ENCODE peak calls at places on chromosome 19, in six cellular contexts. One of them, this sample, is unnamed.

GRCh38 chr19:54248016-54248601 is 5.5 kb upstream of the LILRA6 start:
- DNase-seq in endodermal cell: peak; percentile 7
- DNase-seq in cardiac fibroblast: peak; percentile 22
- DNase-seq in astrocyte of the cerebellum: no peak
- DNase-seq in thoracic aorta: no peak
- DNase-seq in fibroblast of villous mesenchyme: no peak
- DNase-seq in this sample: no peak

GRCh38 chr19:38093154-38093553 is 130.9 kb downstream of the DPF1 start:
- DNase-seq in cardiac fibroblast: no peak
- DNase-seq in fibroblast of villous mesenchyme: no peak
- DNase-seq in thoracic aorta: no peak
- DNase-seq in astrocyte of the cerebellum: no peak
- DNase-seq in endodermal cell: no peak
- DNase-seq in this sample: no peak

GRCh38 chr19:58554494-58555368 is at the start of gene CHMP2A:
- DNase-seq in endodermal cell: peak; percentile 99
- DNase-seq in astrocyte of the cerebellum: peak; percentile 86
- DNase-seq in cardiac fibroblast: peak; percentile 98
- DNase-seq in thoracic aorta: peak; percentile 93
- DNase-seq in fibroblast of villous mesenchyme: peak; percentile 98
- DNase-seq in this sample: peak; percentile 98

GRCh38 chr19:2035590-2035991 is 15.5 kb downstream of the MKNK2 start:
- DNase-seq in endodermal cell: peak; percentile 81
- DNase-seq in astrocyte of the cerebellum: no peak
- DNase-seq in thoracic aorta: no peak
- DNase-seq in fibroblast of villous mesenchyme: no peak
- DNase-seq in cardiac fibroblast: no peak
- DNase-seq in this sample: no peak

GRCh38 chr19:1911995-1912394 is 6.8 kb downstream of the ADAT3 start:
- DNase-seq in cardiac fibroblast: no peak
- DNase-seq in thoracic aorta: no peak
- DNase-seq in fibroblast of villous mesenchyme: no peak
- DNase-seq in endodermal cell: no peak
- DNase-seq in astrocyte of the cerebellum: no peak
- DNase-seq in this sample: no peak

GRCh38 chr19:18895038-18895827 is 725 bp downstream of the CERS1 start:
- DNase-seq in cardiac fibroblast: peak; percentile 33
- DNase-seq in astrocyte of the cerebellum: no peak
- DNase-seq in thoracic aorta: no peak
- DNase-seq in fibroblast of villous mesenchyme: peak; percentile 39
- DNase-seq in endodermal cell: peak; percentile 93
- DNase-seq in this sample: peak; percentile 91

GRCh38 chr19:28984315-28984714 is 228.6 kb downstream of the UQCRFS1 start:
- DNase-seq in astrocyte of the cerebellum: no peak
- DNase-seq in cardiac fibroblast: no peak
- DNase-seq in fibroblast of villous mesenchyme: no peak
- DNase-seq in endodermal cell: peak; percentile 1
- DNase-seq in thoracic aorta: no peak
- DNase-seq in this sample: no peak

GRCh38 chr19:38039966-38040365 is 133.0 kb downstream of the SIPA1L3 start:
- DNase-seq in cardiac fibroblast: peak; percentile 50
- DNase-seq in endodermal cell: no peak
- DNase-seq in astrocyte of the cerebellum: no peak
- DNase-seq in fibroblast of villous mesenchyme: peak; percentile 70
- DNase-seq in thoracic aorta: no peak
- DNase-seq in this sample: no peak

GRCh38 chr19:34363094-34363493 is 1.9 kb upstream of the GPI start:
- DNase-seq in thoracic aorta: no peak
- DNase-seq in endodermal cell: peak; percentile 68
- DNase-seq in cardiac fibroblast: no peak
- DNase-seq in astrocyte of the cerebellum: no peak
- DNase-seq in fibroblast of villous mesenchyme: no peak
- DNase-seq in this sample: no peak

GRCh38 chr19:12880551-12881171 is 588 bp downstream of the DNASE2 start:
- DNase-seq in thoracic aorta: no peak
- DNase-seq in endodermal cell: no peak
- DNase-seq in fibroblast of villous mesenchyme: peak; percentile 28
- DNase-seq in astrocyte of the cerebellum: no peak
- DNase-seq in cardiac fibroblast: peak; percentile 38
- DNase-seq in this sample: no peak

GRCh38 chr19:34838753-34839431 is 65.9 kb upstream of the ZNF599 start:
- DNase-seq in endodermal cell: peak; percentile 92
- DNase-seq in thoracic aorta: no peak
- DNase-seq in fibroblast of villous mesenchyme: no peak
- DNase-seq in astrocyte of the cerebellum: no peak
- DNase-seq in cardiac fibroblast: peak; percentile 17
- DNase-seq in this sample: peak; percentile 19

GRCh38 chr19:53875602-53876340 is 6.2 kb upstream of the PRKCG start:
- DNase-seq in astrocyte of the cerebellum: no peak
- DNase-seq in cardiac fibroblast: no peak
- DNase-seq in endodermal cell: no peak
- DNase-seq in fibroblast of villous mesenchyme: no peak
- DNase-seq in thoracic aorta: no peak
- DNase-seq in this sample: no peak

GRCh38 chr19:8575467-8575997 is 1.7 kb downstream of the MYO1F start:
- DNase-seq in astrocyte of the cerebellum: no peak
- DNase-seq in fibroblast of villous mesenchyme: peak; percentile 45
- DNase-seq in thoracic aorta: no peak
- DNase-seq in endodermal cell: peak; percentile 65
- DNase-seq in cardiac fibroblast: peak; percentile 50
- DNase-seq in this sample: no peak

GRCh38 chr19:53903055-53903680 is 5.9 kb upstream of the CACNG7 start:
- DNase-seq in thoracic aorta: no peak
- DNase-seq in endodermal cell: peak; percentile 90
- DNase-seq in cardiac fibroblast: peak; percentile 48
- DNase-seq in astrocyte of the cerebellum: peak; percentile 19
- DNase-seq in fibroblast of villous mesenchyme: peak; percentile 61
- DNase-seq in this sample: no peak

GRCh38 chr19:28208745-28209144 is 1004.2 kb downstream of the UQCRFS1 start:
- DNase-seq in fibroblast of villous mesenchyme: no peak
- DNase-seq in thoracic aorta: no peak
- DNase-seq in endodermal cell: peak; percentile 33
- DNase-seq in cardiac fibroblast: no peak
- DNase-seq in astrocyte of the cerebellum: no peak
- DNase-seq in this sample: no peak

GRCh38 chr19:46147791-46148288 is at the start of gene IGFL2:
- DNase-seq in thoracic aorta: no peak
- DNase-seq in cardiac fibroblast: peak; percentile 7
- DNase-seq in endodermal cell: no peak
- DNase-seq in fibroblast of villous mesenchyme: no peak
- DNase-seq in astrocyte of the cerebellum: no peak
- DNase-seq in this sample: no peak

GRCh38 chr19:3494051-3494450 is 6.4 kb downstream of the DOHH start:
- DNase-seq in fibroblast of villous mesenchyme: no peak
- DNase-seq in endodermal cell: peak; percentile 94
- DNase-seq in cardiac fibroblast: no peak
- DNase-seq in thoracic aorta: no peak
- DNase-seq in astrocyte of the cerebellum: no peak
- DNase-seq in this sample: peak; percentile 61

GRCh38 chr19:17530586-17530985 is 19.1 kb downstream of the PGLS start:
- DNase-seq in fibroblast of villous mesenchyme: no peak
- DNase-seq in thoracic aorta: no peak
- DNase-seq in astrocyte of the cerebellum: no peak
- DNase-seq in endodermal cell: peak; percentile 86
- DNase-seq in cardiac fibroblast: no peak
- DNase-seq in this sample: peak; percentile 53

GRCh38 chr19:47157455-47158321 is 27.1 kb downstream of the SAE1 start:
- DNase-seq in endodermal cell: peak; percentile 91
- DNase-seq in astrocyte of the cerebellum: peak; percentile 75
- DNase-seq in thoracic aorta: peak; percentile 2
- DNase-seq in cardiac fibroblast: peak; percentile 86
- DNase-seq in fibroblast of villous mesenchyme: peak; percentile 27
- DNase-seq in this sample: no peak

GRCh38 chr19:43633520-43633919 is 6.1 kb downstream of the CADM4 start:
- DNase-seq in thoracic aorta: no peak
- DNase-seq in fibroblast of villous mesenchyme: no peak
- DNase-seq in cardiac fibroblast: no peak
- DNase-seq in astrocyte of the cerebellum: no peak
- DNase-seq in endodermal cell: no peak
- DNase-seq in this sample: no peak

GRCh38 chr19:37304190-37304883 is 66.6 kb upstream of the ZNF527 start:
- DNase-seq in endodermal cell: peak; percentile 87
- DNase-seq in cardiac fibroblast: no peak
- DNase-seq in thoracic aorta: no peak
- DNase-seq in fibroblast of villous mesenchyme: no peak
- DNase-seq in astrocyte of the cerebellum: no peak
- DNase-seq in this sample: peak; percentile 77

GRCh38 chr19:9848060-9848459 is 12.9 kb downstream of the PIN1 start:
- DNase-seq in astrocyte of the cerebellum: no peak
- DNase-seq in endodermal cell: peak; percentile 86
- DNase-seq in fibroblast of villous mesenchyme: no peak
- DNase-seq in thoracic aorta: no peak
- DNase-seq in cardiac fibroblast: no peak
- DNase-seq in this sample: peak; percentile 71

GRCh38 chr19:37999309-38000213 is 92.6 kb downstream of the SIPA1L3 start:
- DNase-seq in astrocyte of the cerebellum: peak; percentile 86
- DNase-seq in thoracic aorta: no peak
- DNase-seq in cardiac fibroblast: peak; percentile 95
- DNase-seq in fibroblast of villous mesenchyme: peak; percentile 97
- DNase-seq in endodermal cell: no peak
- DNase-seq in this sample: no peak

GRCh38 chr19:49064768-49065611 is at the start of gene NTF4:
- DNase-seq in fibroblast of villous mesenchyme: peak; percentile 30
- DNase-seq in thoracic aorta: no peak
- DNase-seq in cardiac fibroblast: peak; percentile 28
- DNase-seq in endodermal cell: peak; percentile 92
- DNase-seq in astrocyte of the cerebellum: no peak
- DNase-seq in this sample: peak; percentile 81
- H3K4me3 ChIP-seq in fibroblast of villous mesenchyme: peak within 1 kb of the TSS; percentile 27
- H3K4me3 ChIP-seq in thoracic aorta: peak within 1 kb of the TSS; percentile 43
- H3K4me3 ChIP-seq in cardiac fibroblast: no peak within 1 kb of the TSS
- H3K4me3 ChIP-seq in endodermal cell: peak within 1 kb of the TSS; percentile 71
- H3K4me3 ChIP-seq in astrocyte of the cerebellum: peak within 1 kb of the TSS; percentile 32
- H3K4me3 ChIP-seq in this sample: peak within 1 kb of the TSS; percentile 43

DNA sequence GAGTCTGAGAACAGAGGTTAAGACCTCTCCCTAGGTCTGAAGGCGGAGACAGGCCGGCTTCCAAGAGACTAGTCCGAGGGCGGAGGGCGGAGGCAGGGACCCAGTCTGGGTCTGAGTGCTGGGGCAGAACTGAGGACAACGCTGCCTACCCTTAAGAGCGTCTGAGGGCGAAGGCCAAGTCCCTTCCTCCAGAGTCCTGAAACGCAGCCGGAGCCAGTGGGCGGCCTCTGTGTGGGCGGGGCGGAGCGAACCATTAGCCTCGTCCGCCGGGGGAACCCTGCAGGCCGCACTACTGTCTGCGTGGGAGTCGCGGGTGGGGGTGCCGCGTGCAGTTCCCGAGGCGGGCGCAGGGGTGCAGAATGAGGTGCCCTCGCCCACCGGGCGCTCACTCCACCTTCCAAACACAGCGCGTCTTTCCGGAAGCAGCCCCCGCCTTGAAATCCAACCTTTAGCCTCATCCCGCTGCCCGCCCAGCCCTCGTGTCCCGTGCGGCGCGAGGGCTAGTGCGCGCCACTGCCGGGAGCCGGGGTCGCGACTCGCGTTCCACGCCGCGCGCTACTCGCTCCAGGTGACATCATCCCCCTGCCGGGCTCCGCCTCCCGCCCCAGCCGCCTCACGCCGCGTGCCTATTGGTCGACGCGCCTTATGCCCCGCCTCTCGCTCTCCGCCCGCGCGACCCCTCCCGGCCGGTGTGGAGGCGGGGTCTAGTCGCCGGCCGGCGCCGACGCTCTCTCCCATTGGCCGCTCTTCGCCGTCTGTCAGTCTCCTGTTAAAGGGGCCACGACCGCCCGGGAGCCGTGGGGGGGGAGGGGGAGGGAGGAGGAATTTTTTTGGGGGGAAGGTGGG is at the start of gene C19orf73:
- DNase-seq in cardiac fibroblast: peak; percentile 96
- DNase-seq in endodermal cell: peak; percentile 97
- DNase-seq in thoracic aorta: peak; percentile 62
- DNase-seq in astrocyte of the cerebellum: peak; percentile 76
- DNase-seq in fibroblast of villous mesenchyme: peak; percentile 94
- DNase-seq in this sample: peak; percentile 95
- TF ChIP-seq CTCF in cardiac fibroblast: no peak
- TF ChIP-seq CTCF in endodermal cell: peak; percentile 23
- TF ChIP-seq CTCF in thoracic aorta: peak; percentile 39
- TF ChIP-seq CTCF in astrocyte of the cerebellum: no peak
- TF ChIP-seq CTCF in fibroblast of villous mesenchyme: no peak
- TF ChIP-seq CTCF in this sample: no peak

GRCh38 chr19:16444273-16444597 is 27.5 kb downstream of the EPS15L1 start:
- DNase-seq in endodermal cell: no peak
- DNase-seq in fibroblast of villous mesenchyme: no peak
- DNase-seq in astrocyte of the cerebellum: no peak
- DNase-seq in thoracic aorta: no peak
- DNase-seq in cardiac fibroblast: no peak
- DNase-seq in this sample: no peak

GRCh38 chr19:16447015-16447384 is 24.8 kb downstream of the EPS15L1 start:
- DNase-seq in cardiac fibroblast: peak; percentile 96
- DNase-seq in endodermal cell: no peak
- DNase-seq in fibroblast of villous mesenchyme: peak; percentile 98
- DNase-seq in thoracic aorta: no peak
- DNase-seq in astrocyte of the cerebellum: no peak
- DNase-seq in this sample: peak; percentile 24

GRCh38 chr19:16442386-16443276 is 29.1 kb downstream of the EPS15L1 start:
- DNase-seq in thoracic aorta: no peak
- DNase-seq in cardiac fibroblast: no peak
- DNase-seq in astrocyte of the cerebellum: no peak
- DNase-seq in fibroblast of villous mesenchyme: no peak
- DNase-seq in endodermal cell: no peak
- DNase-seq in this sample: peak; percentile 87

GRCh38 chr19:16446108-16447014 is 25.4 kb downstream of the EPS15L1 start:
- DNase-seq in fibroblast of villous mesenchyme: peak; percentile 87
- DNase-seq in endodermal cell: no peak
- DNase-seq in cardiac fibroblast: no peak
- DNase-seq in astrocyte of the cerebellum: no peak
- DNase-seq in thoracic aorta: no peak
- DNase-seq in this sample: no peak

GRCh38 chr19:16445238-16446107 is 26.3 kb downstream of the EPS15L1 start:
- DNase-seq in thoracic aorta: no peak
- DNase-seq in endodermal cell: no peak
- DNase-seq in cardiac fibroblast: no peak
- DNase-seq in fibroblast of villous mesenchyme: no peak
- DNase-seq in astrocyte of the cerebellum: no peak
- DNase-seq in this sample: no peak
- H3K4me3 ChIP-seq in thoracic aorta: no peak overlapping the region
- H3K4me3 ChIP-seq in endodermal cell: no peak overlapping the region
- H3K4me3 ChIP-seq in cardiac fibroblast: no peak overlapping the region
- H3K4me3 ChIP-seq in fibroblast of villous mesenchyme: no peak overlapping the region
- H3K4me3 ChIP-seq in astrocyte of the cerebellum: no peak overlapping the region
- H3K4me3 ChIP-seq in this sample: no peak overlapping the region

GRCh38 chr19:6047256-6047655 is 63.0 kb downstream of the RFX2 start:
- DNase-seq in cardiac fibroblast: no peak
- DNase-seq in endodermal cell: no peak
- DNase-seq in astrocyte of the cerebellum: no peak
- DNase-seq in thoracic aorta: no peak
- DNase-seq in fibroblast of villous mesenchyme: no peak
- DNase-seq in this sample: no peak

GRCh38 chr19:6048348-6048747 is 62.0 kb downstream of the RFX2 start:
- DNase-seq in endodermal cell: no peak
- DNase-seq in astrocyte of the cerebellum: no peak
- DNase-seq in fibroblast of villous mesenchyme: no peak
- DNase-seq in thoracic aorta: no peak
- DNase-seq in cardiac fibroblast: no peak
- DNase-seq in this sample: no peak

GRCh38 chr19:6045108-6045507 is 65.2 kb downstream of the RFX2 start:
- DNase-seq in cardiac fibroblast: no peak
- DNase-seq in thoracic aorta: no peak
- DNase-seq in endodermal cell: no peak
- DNase-seq in fibroblast of villous mesenchyme: no peak
- DNase-seq in astrocyte of the cerebellum: no peak
- DNase-seq in this sample: no peak

GRCh38 chr19:6048808-6049405 is 61.4 kb downstream of the RFX2 start:
- DNase-seq in fibroblast of villous mesenchyme: peak; percentile 70
- DNase-seq in cardiac fibroblast: peak; percentile 79
- DNase-seq in thoracic aorta: no peak
- DNase-seq in endodermal cell: peak; percentile 90
- DNase-seq in astrocyte of the cerebellum: no peak
- DNase-seq in this sample: peak; percentile 64

GRCh38 chr19:6047741-6048231 is 62.5 kb downstream of the RFX2 start:
- DNase-seq in cardiac fibroblast: peak; percentile 64
- DNase-seq in endodermal cell: peak; percentile 88
- DNase-seq in astrocyte of the cerebellum: no peak
- DNase-seq in fibroblast of villous mesenchyme: peak; percentile 34
- DNase-seq in thoracic aorta: no peak
- DNase-seq in this sample: peak; percentile 61
- TF ChIP-seq CTCF in cardiac fibroblast: peak; percentile 70
- TF ChIP-seq CTCF in endodermal cell: peak; percentile 92
- TF ChIP-seq CTCF in astrocyte of the cerebellum: peak; percentile 94
- TF ChIP-seq CTCF in fibroblast of villous mesenchyme: peak; percentile 76
- TF ChIP-seq CTCF in thoracic aorta: peak; percentile 63
- TF ChIP-seq CTCF in this sample: peak; percentile 67

This sample was measured in WERI-Rb-1.